ENCODE peak calls at places on chromosomes 2 and 18, in four cellular contexts. P, W, L and M are unnamed samples.

GRCh38 chr2:171390941-171391516 is 42.8 kb downstream of the METTL8 start:
- DNase-seq in L (no peak), P (no peak), W (peak), M (no peak)

GRCh38 chr2:171272039-171272438 is 111.3 kb upstream of the TLK1 start:
- DNase-seq in P (no peak), L (no peak), W (peak), M (no peak)

GRCh38 chr18:74388227-74388626 is 68.9 kb downstream of the DIPK1C start:
- DNase-seq in L (no peak), W (peak), P (no peak), M (no peak)

GRCh38 chr18:35564795-35565453 is 16.6 kb upstream of the GALNT1 start:
- DNase-seq in W (no peak), P (no peak), L (no peak), M (no peak)

GRCh38 chr2:237217995-237218621 is 132.4 kb downstream of the COPS8 start:
- DNase-seq in L (no peak), P (no peak), W (no peak), M (no peak)

GRCh38 chr2:217951091-217951490 is 51.7 kb downstream of the TNS1 start:
- DNase-seq in W (peak), L (no peak), P (no peak), M (no peak)

GRCh38 chr2:202025816-202026215 is 7.8 kb upstream of the FZD7 start:
- DNase-seq in P (no peak), L (no peak), W (no peak), M (no peak)

GRCh38 chr2:239881561-239882320 is 143.4 kb downstream of the NDUFA10 start:
- DNase-seq in W (no peak), L (no peak), P (no peak), M (no peak)

GRCh38 chr18:10064267-10064666 is 150.5 kb downstream of the VAPA start:
- DNase-seq in P (no peak), L (no peak), W (no peak), M (no peak)

GRCh38 chr2:98269274-98269673 is 77.0 kb upstream of the CNGA3 start:
- DNase-seq in P (no peak), L (no peak), W (peak), M (no peak)

GRCh38 chr2:199379251-199379650 is 78.5 kb downstream of the SATB2 start:
- DNase-seq in P (no peak), L (no peak), W (peak), M (no peak)

GRCh38 chr2:144015655-144016245 is 504.2 kb downstream of the ZEB2 start:
- DNase-seq in W (peak), L (no peak), P (no peak), M (no peak)

GRCh38 chr2:14255135-14255820 is 377.2 kb upstream of the LRATD1 start:
- DNase-seq in L (no peak), W (no peak), P (no peak), M (no peak)

GRCh38 chr18:58496231-58496630 is 132.7 kb downstream of the ALPK2 start:
- DNase-seq in P (no peak), W (no peak), L (no peak), M (no peak)

GRCh38 chr2:120109186-120110061 is 96.5 kb downstream of the EPB41L5 start:
- DNase-seq in W (peak), P (no peak), L (no peak), M (no peak)

GRCh38 chr2:41521191-41521590 is 526.6 kb upstream of the PKDCC start:
- DNase-seq in W (no peak), L (no peak), P (no peak), M (no peak)

GRCh38 chr2:110655701-110656100 is 22.2 kb downstream of the BUB1 start:
- DNase-seq in W (peak), L (no peak), P (no peak), M (no peak)

GRCh38 chr18:22698711-22699110 is 234.4 kb upstream of the RBBP8 start:
- DNase-seq in W (peak), L (no peak), P (no peak), M (no peak)

GRCh38 chr2:120293123-120293990 is 40.7 kb downstream of the RALB start:
- DNase-seq in W (no peak), L (no peak), P (no peak), M (no peak)

GRCh38 chr18:36504928-36505327 is 207.4 kb downstream of the FHOD3 start:
- DNase-seq in W (peak), L (no peak), P (no peak), M (no peak)

GRCh38 chr2:96663829-96664228 is 21.3 kb downstream of the FER1L5 start:
- DNase-seq in P (no peak), W (no peak), L (no peak), M (no peak)

GRCh38 chr2:38876407-38876806 is 631 bp downstream of the MORN2 start:
- DNase-seq in L (no peak), P (no peak), W (no peak), M (no peak)

GRCh38 chr2:162475661-162476060 is 131.7 kb downstream of the GCA start:
- DNase-seq in L (peak), P (peak), W (peak), M (peak)

GRCh38 chr18:62828852-62829251 is 113.5 kb downstream of the PHLPP1 start:
- DNase-seq in L (no peak), W (no peak), P (no peak), M (no peak)

GRCh38 chr2:12397861-12398260 is 318.9 kb upstream of the TRIB2 start:
- DNase-seq in P (no peak), L (no peak), W (peak), M (no peak)

GRCh38 chr2:29273704-29274611 is 158.7 kb downstream of the CLIP4 start:
- DNase-seq in W (peak), P (no peak), L (no peak), M (no peak)